ENCODE peak calls at places on chromosomes 16 and 17, in seven cellular contexts. One of them, this sample, is unnamed.

GRCh38 chr17:27956601-27957445 is 63.7 kb upstream of the LYRM9 start:
- DNase-seq in ELF-1: peak; percentile 72
- DNase-seq in effector CD4-positive, alpha-beta T cell: no peak
- DNase-seq in NCI-H2081 treated with DMSO at 0.1 percent for 48 hours: no peak
- DNase-seq in left cardiac atrium: no peak
- DNase-seq in NCI-H1694 treated with DMSO at 0.1 percent for 48 hours: no peak
- DNase-seq in aorta: no peak
- DNase-seq in this sample: no peak

GRCh38 chr16:88430185-88430523 is 22.9 kb upstream of the ZFPM1 start:
- DNase-seq in NCI-H1694 treated with DMSO at 0.1 percent for 48 hours: no peak
- DNase-seq in left cardiac atrium: no peak
- DNase-seq in NCI-H2081 treated with DMSO at 0.1 percent for 48 hours: no peak
- DNase-seq in aorta: no peak
- DNase-seq in effector CD4-positive, alpha-beta T cell: no peak
- DNase-seq in ELF-1: no peak
- DNase-seq in this sample: no peak

GRCh38 chr16:89377446-89377838 is 112.9 kb downstream of the ANKRD11 start:
- DNase-seq in NCI-H2081 treated with DMSO at 0.1 percent for 48 hours: no peak
- DNase-seq in effector CD4-positive, alpha-beta T cell: no peak
- DNase-seq in ELF-1: no peak
- DNase-seq in left cardiac atrium: no peak
- DNase-seq in aorta: no peak
- DNase-seq in NCI-H1694 treated with DMSO at 0.1 percent for 48 hours: no peak
- DNase-seq in this sample: no peak

GRCh38 chr16:27234603-27235002 is 31.3 kb downstream of the KDM8 start:
- DNase-seq in left cardiac atrium: no peak
- DNase-seq in NCI-H1694 treated with DMSO at 0.1 percent for 48 hours: no peak
- DNase-seq in ELF-1: no peak
- DNase-seq in effector CD4-positive, alpha-beta T cell: no peak
- DNase-seq in NCI-H2081 treated with DMSO at 0.1 percent for 48 hours: no peak
- DNase-seq in aorta: peak; percentile 45
- DNase-seq in this sample: peak; percentile 67

GRCh38 chr16:4534151-4534790 is 4.3 kb downstream of the CDIP1 start:
- DNase-seq in ELF-1: no peak
- DNase-seq in NCI-H2081 treated with DMSO at 0.1 percent for 48 hours: no peak
- DNase-seq in aorta: no peak
- DNase-seq in NCI-H1694 treated with DMSO at 0.1 percent for 48 hours: no peak
- DNase-seq in effector CD4-positive, alpha-beta T cell: no peak
- DNase-seq in left cardiac atrium: no peak
- DNase-seq in this sample: no peak

GRCh38 chr17:74442670-74443515 is 11.0 kb downstream of the GPRC5C start:
- DNase-seq in left cardiac atrium: peak; percentile 91
- DNase-seq in ELF-1: peak; percentile 58
- DNase-seq in effector CD4-positive, alpha-beta T cell: no peak
- DNase-seq in NCI-H2081 treated with DMSO at 0.1 percent for 48 hours: no peak
- DNase-seq in NCI-H1694 treated with DMSO at 0.1 percent for 48 hours: no peak
- DNase-seq in aorta: peak; percentile 90
- DNase-seq in this sample: peak; percentile 94

GRCh38 chr16:10090816-10091215 is 91.4 kb downstream of the GRIN2A start:
- DNase-seq in NCI-H1694 treated with DMSO at 0.1 percent for 48 hours: no peak
- DNase-seq in ELF-1: no peak
- DNase-seq in NCI-H2081 treated with DMSO at 0.1 percent for 48 hours: no peak
- DNase-seq in left cardiac atrium: no peak
- DNase-seq in aorta: no peak
- DNase-seq in effector CD4-positive, alpha-beta T cell: no peak
- DNase-seq in this sample: no peak

GRCh38 chr16:15502041-15502725 is 67.8 kb downstream of the BMERB1 start:
- DNase-seq in ELF-1: peak; percentile 59
- DNase-seq in left cardiac atrium: peak; percentile 39
- DNase-seq in NCI-H2081 treated with DMSO at 0.1 percent for 48 hours: no peak
- DNase-seq in aorta: peak; percentile 53
- DNase-seq in effector CD4-positive, alpha-beta T cell: no peak
- DNase-seq in NCI-H1694 treated with DMSO at 0.1 percent for 48 hours: no peak
- DNase-seq in this sample: peak; percentile 79

GRCh38 chr17:17971431-17972125 is 622 bp downstream of the TOM1L2 start:
- DNase-seq in NCI-H2081 treated with DMSO at 0.1 percent for 48 hours: no peak
- DNase-seq in left cardiac atrium: peak; percentile 51
- DNase-seq in aorta: no peak
- DNase-seq in ELF-1: peak; percentile 32
- DNase-seq in NCI-H1694 treated with DMSO at 0.1 percent for 48 hours: no peak
- DNase-seq in effector CD4-positive, alpha-beta T cell: peak; percentile 32
- DNase-seq in this sample: peak; percentile 87

GRCh38 chr17:51228177-51228576 is 31.7 kb downstream of the MBTD1 start:
- DNase-seq in aorta: no peak
- DNase-seq in NCI-H2081 treated with DMSO at 0.1 percent for 48 hours: no peak
- DNase-seq in NCI-H1694 treated with DMSO at 0.1 percent for 48 hours: no peak
- DNase-seq in effector CD4-positive, alpha-beta T cell: no peak
- DNase-seq in ELF-1: no peak
- DNase-seq in left cardiac atrium: no peak
- DNase-seq in this sample: no peak

GRCh38 chr17:76056882-76057281 is 15.4 kb downstream of the SRP68 start:
- DNase-seq in NCI-H2081 treated with DMSO at 0.1 percent for 48 hours: no peak
- DNase-seq in effector CD4-positive, alpha-beta T cell: no peak
- DNase-seq in aorta: no peak
- DNase-seq in left cardiac atrium: no peak
- DNase-seq in NCI-H1694 treated with DMSO at 0.1 percent for 48 hours: no peak
- DNase-seq in ELF-1: no peak
- DNase-seq in this sample: no peak

GRCh38 chr17:38703742-38704644 is 1.1 kb upstream of the MLLT6 start:
- DNase-seq in aorta: peak; percentile 83
- DNase-seq in NCI-H2081 treated with DMSO at 0.1 percent for 48 hours: peak; percentile 90
- DNase-seq in NCI-H1694 treated with DMSO at 0.1 percent for 48 hours: peak; percentile 23
- DNase-seq in effector CD4-positive, alpha-beta T cell: peak; percentile 62
- DNase-seq in left cardiac atrium: peak; percentile 83
- DNase-seq in ELF-1: peak; percentile 98
- DNase-seq in this sample: peak; percentile 91

GRCh38 chr16:546909-547770 is 13.1 kb upstream of the PRR35 start:
- DNase-seq in left cardiac atrium: peak; percentile 61
- DNase-seq in ELF-1: peak; percentile 92
- DNase-seq in aorta: peak; percentile 80
- DNase-seq in NCI-H2081 treated with DMSO at 0.1 percent for 48 hours: no peak
- DNase-seq in NCI-H1694 treated with DMSO at 0.1 percent for 48 hours: peak; percentile 46
- DNase-seq in effector CD4-positive, alpha-beta T cell: peak; percentile 37
- DNase-seq in this sample: peak; percentile 92

GRCh38 chr17:696412-696811 is 18.2 kb downstream of the VPS53 start:
- DNase-seq in left cardiac atrium: no peak
- DNase-seq in aorta: no peak
- DNase-seq in effector CD4-positive, alpha-beta T cell: no peak
- DNase-seq in NCI-H1694 treated with DMSO at 0.1 percent for 48 hours: no peak
- DNase-seq in ELF-1: no peak
- DNase-seq in NCI-H2081 treated with DMSO at 0.1 percent for 48 hours: no peak
- DNase-seq in this sample: no peak

This sample was measured in posterior vena cava.